ENCODE peak calls at places on chromosome 3, in four cellular contexts. One of them, this sample, is unnamed.

GRCh38 chr3:15815696-15816095 is 17.9 kb upstream of the ANKRD28 start:
- DNase-seq in HCT116: peak; percentile 49
- DNase-seq in spleen: no peak
- DNase-seq in stomach: no peak
- DNase-seq in this sample: no peak

GRCh38 chr3:64667887-64668581 is 19.8 kb downstream of the ADAMTS9 start:
- DNase-seq in HCT116: no peak
- DNase-seq in spleen: no peak
- DNase-seq in stomach: no peak
- DNase-seq in this sample: no peak

GRCh38 chr3:16370872-16371740 is 106.1 kb downstream of the OXNAD1 start:
- DNase-seq in HCT116: no peak
- DNase-seq in spleen: no peak
- DNase-seq in stomach: no peak
- DNase-seq in this sample: no peak

GRCh38 chr3:15367059-15367458 is 34.7 kb upstream of the SH3BP5 start:
- DNase-seq in HCT116: no peak
- DNase-seq in spleen: no peak
- DNase-seq in stomach: no peak
- DNase-seq in this sample: no peak

GRCh38 chr3:142735462-142735861 is 11.6 kb downstream of the TRPC1 start:
- DNase-seq in HCT116: no peak
- DNase-seq in spleen: no peak
- DNase-seq in stomach: no peak
- DNase-seq in this sample: no peak

GRCh38 chr3:129625071-129625874 is 18.8 kb upstream of the PLXND1 start:
- DNase-seq in HCT116: no peak
- DNase-seq in spleen: peak; percentile 74
- DNase-seq in stomach: no peak
- DNase-seq in this sample: no peak

GRCh38 chr3:32392530-32393302 is 1.1 kb downstream of the CMTM7 start:
- DNase-seq in HCT116: no peak
- DNase-seq in spleen: no peak
- DNase-seq in stomach: peak; percentile 54
- DNase-seq in this sample: no peak

GRCh38 chr3:4426782-4427344 is 40.2 kb downstream of the SUMF1 start:
- DNase-seq in HCT116: peak; percentile 3
- DNase-seq in spleen: no peak
- DNase-seq in stomach: no peak
- DNase-seq in this sample: no peak

GRCh38 chr3:194617827-194618226 is 15.4 kb downstream of the TMEM44 start:
- DNase-seq in HCT116: no peak
- DNase-seq in spleen: no peak
- DNase-seq in stomach: no peak
- DNase-seq in this sample: no peak

GRCh38 chr3:191499307-191500125 is 38.6 kb downstream of the PYDC2 start:
- DNase-seq in HCT116: no peak
- DNase-seq in spleen: no peak
- DNase-seq in stomach: peak; percentile 36
- DNase-seq in this sample: no peak

GRCh38 chr3:54917862-54918261 is 10.0 kb downstream of the LRTM1 start:
- DNase-seq in HCT116: no peak
- DNase-seq in spleen: no peak
- DNase-seq in stomach: no peak
- DNase-seq in this sample: no peak

GRCh38 chr3:8279476-8279875 is 222.1 kb upstream of the LMCD1 start:
- DNase-seq in HCT116: no peak
- DNase-seq in spleen: no peak
- DNase-seq in stomach: no peak
- DNase-seq in this sample: no peak

GRCh38 chr3:17138246-17139039 is 253.7 kb downstream of the PLCL2 start:
- DNase-seq in HCT116: no peak
- DNase-seq in spleen: no peak
- DNase-seq in stomach: no peak
- DNase-seq in this sample: no peak

GRCh38 chr3:48845170-48845569 is 2.5 kb downstream of the PRKAR2A start:
- DNase-seq in HCT116: no peak
- DNase-seq in spleen: no peak
- DNase-seq in stomach: no peak
- DNase-seq in this sample: no peak

GRCh38 chr3:9598783-9599387 is 45.3 kb upstream of the LHFPL4 start:
- DNase-seq in HCT116: no peak
- DNase-seq in spleen: no peak
- DNase-seq in stomach: no peak
- DNase-seq in this sample: no peak

GRCh38 chr3:105062853-105063252 is 303.9 kb upstream of the ALCAM start:
- DNase-seq in HCT116: no peak
- DNase-seq in spleen: no peak
- DNase-seq in stomach: no peak
- DNase-seq in this sample: no peak

GRCh38 chr3:135895106-135895733 is 70.3 kb upstream of the PPP2R3A start:
- DNase-seq in HCT116: peak; percentile 72
- DNase-seq in spleen: peak; percentile 77
- DNase-seq in stomach: peak; percentile 76
- DNase-seq in this sample: peak; percentile 36

GRCh38 chr3:120168611-120169010 is 74.4 kb upstream of the GSK3B start:
- DNase-seq in HCT116: no peak
- DNase-seq in spleen: no peak
- DNase-seq in stomach: no peak
- DNase-seq in this sample: no peak

GRCh38 chr3:163056874-163057497 is 1560.4 kb downstream of the OTOL1 start:
- DNase-seq in HCT116: peak; percentile 42
- DNase-seq in spleen: no peak
- DNase-seq in stomach: peak; percentile 35
- DNase-seq in this sample: peak; percentile 75

GRCh38 chr3:135018171-135018923 is 223.3 kb downstream of the EPHB1 start:
- DNase-seq in HCT116: no peak
- DNase-seq in spleen: no peak
- DNase-seq in stomach: no peak
- DNase-seq in this sample: no peak

GRCh38 chr3:27976933-27977332 is 254.8 kb upstream of the EOMES start:
- DNase-seq in HCT116: no peak
- DNase-seq in spleen: no peak
- DNase-seq in stomach: no peak
- DNase-seq in this sample: no peak

GRCh38 chr3:7166460-7166859 is 305.5 kb downstream of the GRM7 start:
- DNase-seq in HCT116: no peak
- DNase-seq in spleen: no peak
- DNase-seq in stomach: no peak
- DNase-seq in this sample: no peak

GRCh38 chr3:114878119-114878839 is 268.8 kb downstream of the ZBTB20 start:
- DNase-seq in HCT116: peak; percentile 62
- DNase-seq in spleen: no peak
- DNase-seq in stomach: no peak
- DNase-seq in this sample: no peak

GRCh38 chr3:27721717-27722564 is at the start of gene EOMES:
- DNase-seq in HCT116: peak; percentile 73
- DNase-seq in spleen: peak; percentile 91
- DNase-seq in stomach: peak; percentile 47
- DNase-seq in this sample: no peak

GRCh38 chr3:184682671-184683070 is 29.2 kb downstream of the MAGEF1 start:
- DNase-seq in HCT116: no peak
- DNase-seq in spleen: peak; percentile 30
- DNase-seq in stomach: no peak
- DNase-seq in this sample: no peak

GRCh38 chr3:58234516-58234931 is 3.1 kb upstream of the ABHD6 start:
- DNase-seq in HCT116: no peak
- DNase-seq in spleen: no peak
- DNase-seq in stomach: no peak
- DNase-seq in this sample: no peak

GRCh38 chr3:129530331-129530761 is 1.9 kb downstream of the RHO start:
- DNase-seq in HCT116: no peak
- DNase-seq in spleen: no peak
- DNase-seq in stomach: no peak
- DNase-seq in this sample: no peak

GRCh38 chr3:58473275-58473674 is 18.6 kb upstream of the KCTD6 start:
- DNase-seq in HCT116: no peak
- DNase-seq in spleen: no peak
- DNase-seq in stomach: no peak
- DNase-seq in this sample: no peak

GRCh38 chr3:13162550-13163320 is 89.5 kb upstream of the IQSEC1 start:
- DNase-seq in HCT116: no peak
- DNase-seq in spleen: no peak
- DNase-seq in stomach: no peak
- DNase-seq in this sample: no peak

GRCh38 chr3:79018671-79019136 is 749.1 kb downstream of the ROBO1 start:
- DNase-seq in HCT116: no peak
- DNase-seq in spleen: peak; percentile 78
- DNase-seq in stomach: peak; percentile 49
- DNase-seq in this sample: no peak

GRCh38 chr3:114439279-114439678 is 145.5 kb downstream of the TIGIT start:
- DNase-seq in HCT116: no peak
- DNase-seq in spleen: no peak
- DNase-seq in stomach: no peak
- DNase-seq in this sample: no peak

GRCh38 chr3:58052373-58053273 is 44.4 kb downstream of the FLNB start:
- DNase-seq in HCT116: peak; percentile 94
- DNase-seq in spleen: no peak
- DNase-seq in stomach: peak; percentile 78
- DNase-seq in this sample: peak; percentile 90

GRCh38 chr3:9862391-9863235 is 17.4 kb downstream of the CIDEC start:
- DNase-seq in HCT116: no peak
- DNase-seq in spleen: peak; percentile 84
- DNase-seq in stomach: peak; percentile 66
- DNase-seq in this sample: peak; percentile 28

GRCh38 chr3:120640231-120640630 is 41.8 kb downstream of the HGD start:
- DNase-seq in HCT116: no peak
- DNase-seq in spleen: no peak
- DNase-seq in stomach: no peak
- DNase-seq in this sample: no peak

GRCh38 chr3:138328341-138328740 is 1.3 kb downstream of the NME9 start:
- DNase-seq in HCT116: no peak
- DNase-seq in spleen: no peak
- DNase-seq in stomach: no peak
- DNase-seq in this sample: no peak

GRCh38 chr3:51966941-51967383 is 292 bp downstream of the PCBP4 start:
- DNase-seq in HCT116: no peak
- DNase-seq in spleen: no peak
- DNase-seq in stomach: no peak
- DNase-seq in this sample: no peak
- TF ChIP-seq POLR2A in HCT116: no peak
- TF ChIP-seq POLR2A in spleen: no peak
- TF ChIP-seq POLR2A in stomach: no peak
- TF ChIP-seq POLR2A in this sample: peak; percentile 81

DNA sequence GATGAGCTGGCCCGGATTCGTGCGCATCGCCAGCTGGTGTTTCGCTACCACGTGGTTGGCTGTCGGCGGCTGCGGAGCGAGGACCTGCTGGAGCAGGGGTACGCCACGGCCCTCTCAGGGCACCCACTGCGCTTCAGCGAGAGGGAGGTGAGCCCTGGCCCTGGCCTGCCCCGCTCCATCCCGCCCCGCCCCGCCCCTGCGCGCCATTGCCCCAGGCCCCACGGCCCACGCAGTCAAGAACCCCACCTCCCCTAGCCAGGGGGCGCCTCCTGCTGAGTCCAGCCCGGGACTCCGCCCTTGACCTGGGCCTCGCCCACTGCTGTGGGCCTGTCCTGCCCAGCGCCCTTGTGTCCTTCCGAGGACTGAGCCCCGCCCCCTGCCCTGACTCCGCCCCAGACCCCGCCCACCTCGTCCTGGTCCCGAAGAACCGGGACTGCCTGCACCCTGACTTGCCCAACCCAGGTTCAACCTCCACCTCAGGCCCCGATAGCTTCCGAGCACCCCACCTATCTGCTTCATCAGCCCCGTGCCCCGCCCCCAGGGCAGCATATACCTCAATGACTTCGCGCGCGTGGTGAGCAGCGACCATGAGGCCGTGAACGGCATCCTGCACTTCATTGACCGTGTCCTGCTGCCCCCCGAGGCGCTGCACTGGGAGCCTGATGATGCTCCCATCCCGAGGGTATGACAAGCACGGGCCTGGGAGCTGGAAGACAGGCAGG is 14.8 kb downstream of the NT5DC2 start:
- DNase-seq in HCT116: no peak
- DNase-seq in spleen: no peak
- DNase-seq in stomach: peak; percentile 58
- DNase-seq in this sample: no peak
- H3K4me3 ChIP-seq in HCT116: no peak overlapping the region
- H3K4me3 ChIP-seq in spleen: no peak overlapping the region
- H3K4me3 ChIP-seq in stomach: peak overlapping the region; percentile 38
- H3K4me3 ChIP-seq in this sample: peak overlapping the region; percentile 2

DNA sequence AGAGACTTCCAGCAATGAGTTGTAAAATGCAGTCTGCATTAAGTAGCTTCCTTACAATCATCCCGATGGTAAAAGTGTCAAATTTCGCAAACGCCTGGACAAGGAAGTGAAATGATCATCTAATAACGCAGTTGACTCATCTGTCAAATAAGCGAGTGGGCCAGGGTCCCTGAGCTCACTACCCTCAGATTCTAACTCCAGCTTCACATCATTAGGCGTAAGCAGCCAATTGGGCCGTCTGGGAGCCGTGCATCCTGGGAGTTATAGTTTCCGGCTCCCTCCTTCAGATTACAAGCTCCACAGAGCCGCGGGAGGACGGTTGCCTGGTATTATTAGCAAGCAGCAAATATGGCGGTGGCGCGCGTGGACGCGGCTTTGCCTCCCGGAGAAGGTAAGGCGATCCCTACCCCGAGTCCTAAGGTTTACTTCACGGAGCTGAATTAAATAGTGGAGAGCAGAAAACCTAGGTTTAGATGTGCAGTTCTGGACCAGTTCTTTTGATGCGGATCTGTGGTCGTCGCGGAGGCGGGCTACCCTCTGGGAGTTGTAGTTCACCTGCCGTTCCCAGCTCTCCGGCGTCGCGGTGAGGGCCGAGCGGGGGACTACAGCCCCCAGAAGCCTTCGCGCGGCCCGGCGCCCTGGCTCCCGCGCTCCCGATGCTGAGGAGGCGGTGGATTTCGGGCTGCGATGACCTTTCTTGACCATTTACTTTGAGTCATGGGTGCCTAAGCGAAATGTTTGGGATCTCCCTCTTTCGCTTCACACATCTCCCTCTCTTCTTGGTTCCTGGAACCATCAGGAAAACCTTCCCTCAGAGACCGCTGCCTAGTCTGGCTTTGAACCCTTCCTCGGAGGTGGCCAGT is at the start of gene CEP97:
- DNase-seq in HCT116: peak; percentile 87
- DNase-seq in spleen: peak; percentile 98
- DNase-seq in stomach: peak; percentile 88
- DNase-seq in this sample: peak; percentile 87
- TF ChIP-seq POLR2A in HCT116: peak; percentile 54
- TF ChIP-seq POLR2A in spleen: no peak
- TF ChIP-seq POLR2A in stomach: no peak
- TF ChIP-seq POLR2A in this sample: peak; percentile 50

GRCh38 chr3:71304261-71304646 is 279.3 kb downstream of the FOXP1 start:
- DNase-seq in HCT116: no peak
- DNase-seq in spleen: no peak
- DNase-seq in stomach: no peak
- DNase-seq in this sample: no peak
- H3K4me3 ChIP-seq in HCT116: no peak overlapping the region
- H3K4me3 ChIP-seq in spleen: peak overlapping the region; percentile 32
- H3K4me3 ChIP-seq in stomach: no peak overlapping the region
- H3K4me3 ChIP-seq in this sample: no peak overlapping the region

GRCh38 chr3:180601688-180602666 is at the start of gene TTC14:
- DNase-seq in HCT116: peak; percentile 94
- DNase-seq in spleen: peak; percentile 97
- DNase-seq in stomach: peak; percentile 86
- DNase-seq in this sample: peak; percentile 78
- TF ChIP-seq POLR2A in HCT116: peak; percentile 64
- TF ChIP-seq POLR2A in spleen: peak; percentile 31
- TF ChIP-seq POLR2A in stomach: no peak
- TF ChIP-seq POLR2A in this sample: no peak

This sample was measured in tibial nerve.